ENCODE peak calls at places on chromosomes 6 and 20, in eight cellular contexts. One of them, this sample, is unnamed.
A peak's percentile ranks its signal among the peaks of the same experiment; 100 is the strongest.

GRCh38 chr6:101090281-101090680 is 209.2 kb upstream of the ASCC3 start:
- DNase-seq in IMR-90: no peak
- DNase-seq in H9: no peak
- DNase-seq in tibial nerve: no peak
- DNase-seq in RWPE1: no peak
- DNase-seq in progenitor cell of endocrine pancreas: no peak
- DNase-seq in GM20000: no peak
- DNase-seq in sigmoid colon: no peak
- DNase-seq in this sample: no peak

GRCh38 chr20:21105429-21106170 is 558 bp downstream of the LINC00237 start:
- DNase-seq in GM20000: peak; percentile 21
- DNase-seq in sigmoid colon: no peak
- DNase-seq in tibial nerve: no peak
- DNase-seq in progenitor cell of endocrine pancreas: no peak
- DNase-seq in H9: peak; percentile 52
- DNase-seq in IMR-90: no peak
- DNase-seq in RWPE1: no peak
- DNase-seq in this sample: no peak

GRCh38 chr6:69918766-69919165 is 52.4 kb downstream of the COL19A1 start:
- DNase-seq in progenitor cell of endocrine pancreas: no peak
- DNase-seq in tibial nerve: no peak
- DNase-seq in H9: no peak
- DNase-seq in IMR-90: peak; percentile 6
- DNase-seq in RWPE1: no peak
- DNase-seq in GM20000: no peak
- DNase-seq in sigmoid colon: no peak
- DNase-seq in this sample: no peak

GRCh38 chr20:2244523-2244922 is 51.3 kb upstream of the TGM3 start:
- DNase-seq in H9: no peak
- DNase-seq in IMR-90: no peak
- DNase-seq in sigmoid colon: no peak
- DNase-seq in GM20000: no peak
- DNase-seq in progenitor cell of endocrine pancreas: no peak
- DNase-seq in RWPE1: no peak
- DNase-seq in tibial nerve: no peak
- DNase-seq in this sample: no peak

GRCh38 chr6:40247516-40248115 is 313.4 kb upstream of the MOCS1 start:
- DNase-seq in GM20000: no peak
- DNase-seq in sigmoid colon: no peak
- DNase-seq in tibial nerve: no peak
- DNase-seq in IMR-90: no peak
- DNase-seq in H9: no peak
- DNase-seq in progenitor cell of endocrine pancreas: no peak
- DNase-seq in RWPE1: no peak
- DNase-seq in this sample: no peak

GRCh38 chr6:48542191-48542590 is 431.2 kb upstream of the PTCHD4 start:
- DNase-seq in GM20000: no peak
- DNase-seq in sigmoid colon: no peak
- DNase-seq in RWPE1: no peak
- DNase-seq in H9: no peak
- DNase-seq in tibial nerve: no peak
- DNase-seq in progenitor cell of endocrine pancreas: no peak
- DNase-seq in IMR-90: no peak
- DNase-seq in this sample: no peak

GRCh38 chr6:165939601-165940290 is 227.9 kb downstream of the TBXT start:
- DNase-seq in H9: no peak
- DNase-seq in GM20000: no peak
- DNase-seq in sigmoid colon: no peak
- DNase-seq in progenitor cell of endocrine pancreas: no peak
- DNase-seq in IMR-90: no peak
- DNase-seq in tibial nerve: no peak
- DNase-seq in RWPE1: no peak
- DNase-seq in this sample: no peak

GRCh38 chr6:33577106-33577535 is 3.0 kb downstream of the BAK1 start:
- DNase-seq in RWPE1: peak; percentile 92
- DNase-seq in sigmoid colon: peak; percentile 82
- DNase-seq in IMR-90: no peak
- DNase-seq in progenitor cell of endocrine pancreas: no peak
- DNase-seq in H9: no peak
- DNase-seq in tibial nerve: no peak
- DNase-seq in GM20000: no peak
- DNase-seq in this sample: no peak

GRCh38 chr6:1336246-1336843 is 24.4 kb downstream of the FOXQ1 start:
- DNase-seq in RWPE1: peak; percentile 76
- DNase-seq in H9: peak; percentile 68
- DNase-seq in progenitor cell of endocrine pancreas: peak; percentile 55
- DNase-seq in sigmoid colon: no peak
- DNase-seq in IMR-90: no peak
- DNase-seq in GM20000: no peak
- DNase-seq in tibial nerve: no peak
- DNase-seq in this sample: no peak

GRCh38 chr6:108592371-108593337 is 31.9 kb downstream of the FOXO3 start:
- DNase-seq in H9: no peak
- DNase-seq in IMR-90: peak; percentile 87
- DNase-seq in RWPE1: no peak
- DNase-seq in tibial nerve: no peak
- DNase-seq in sigmoid colon: peak; percentile 81
- DNase-seq in progenitor cell of endocrine pancreas: no peak
- DNase-seq in GM20000: peak; percentile 52
- DNase-seq in this sample: no peak

GRCh38 chr6:96032646-96033045 is 16.9 kb downstream of the FUT9 start:
- DNase-seq in GM20000: no peak
- DNase-seq in RWPE1: no peak
- DNase-seq in sigmoid colon: no peak
- DNase-seq in progenitor cell of endocrine pancreas: no peak
- DNase-seq in IMR-90: no peak
- DNase-seq in tibial nerve: no peak
- DNase-seq in H9: no peak
- DNase-seq in this sample: no peak

DNA sequence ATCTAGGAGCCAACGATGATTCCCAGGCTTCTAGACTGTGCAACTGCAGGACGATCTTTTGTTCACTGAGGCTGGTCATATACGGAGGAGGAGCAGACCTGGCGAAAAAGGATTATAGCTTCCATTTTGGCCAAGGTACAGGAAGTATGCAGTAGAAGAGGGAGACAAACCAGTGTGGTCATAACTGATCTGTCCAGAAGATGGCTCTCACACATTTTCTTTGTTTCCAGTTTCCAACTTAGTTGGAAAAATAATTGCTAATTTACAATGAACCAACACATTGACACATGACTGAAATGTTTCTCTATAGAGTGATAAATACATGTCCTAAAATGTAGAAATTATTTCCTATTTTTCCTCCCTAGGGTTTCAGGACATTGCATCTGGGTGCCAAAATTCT is 364.1 kb upstream of the BTBD3 start:
- DNase-seq in tibial nerve: no peak
- DNase-seq in RWPE1: peak; percentile 23
- DNase-seq in progenitor cell of endocrine pancreas: no peak
- DNase-seq in H9: no peak
- DNase-seq in IMR-90: peak; percentile 18
- DNase-seq in GM20000: no peak
- DNase-seq in sigmoid colon: no peak
- DNase-seq in this sample: no peak
- TF ChIP-seq CTCF in tibial nerve: peak; percentile 28
- TF ChIP-seq CTCF in RWPE1: peak; percentile 35
- TF ChIP-seq CTCF in progenitor cell of endocrine pancreas: peak; percentile 40
- TF ChIP-seq CTCF in H9: peak; percentile 39
- TF ChIP-seq CTCF in IMR-90: peak; percentile 48
- TF ChIP-seq CTCF in GM20000: no peak
- TF ChIP-seq CTCF in sigmoid colon: no peak
- TF ChIP-seq CTCF in this sample: peak; percentile 80

GRCh38 chr20:51028616-51029263 is 5.8 kb upstream of the KCNG1 start:
- DNase-seq in progenitor cell of endocrine pancreas: no peak
- DNase-seq in GM20000: no peak
- DNase-seq in IMR-90: no peak
- DNase-seq in RWPE1: no peak
- DNase-seq in tibial nerve: no peak
- DNase-seq in sigmoid colon: no peak
- DNase-seq in H9: no peak
- DNase-seq in this sample: no peak
- TF ChIP-seq CTCF in progenitor cell of endocrine pancreas: no peak
- TF ChIP-seq CTCF in GM20000: no peak
- TF ChIP-seq CTCF in IMR-90: no peak
- TF ChIP-seq CTCF in RWPE1: no peak
- TF ChIP-seq CTCF in tibial nerve: no peak
- TF ChIP-seq CTCF in sigmoid colon: no peak
- TF ChIP-seq CTCF in H9: no peak
- TF ChIP-seq CTCF in this sample: no peak

DNA sequence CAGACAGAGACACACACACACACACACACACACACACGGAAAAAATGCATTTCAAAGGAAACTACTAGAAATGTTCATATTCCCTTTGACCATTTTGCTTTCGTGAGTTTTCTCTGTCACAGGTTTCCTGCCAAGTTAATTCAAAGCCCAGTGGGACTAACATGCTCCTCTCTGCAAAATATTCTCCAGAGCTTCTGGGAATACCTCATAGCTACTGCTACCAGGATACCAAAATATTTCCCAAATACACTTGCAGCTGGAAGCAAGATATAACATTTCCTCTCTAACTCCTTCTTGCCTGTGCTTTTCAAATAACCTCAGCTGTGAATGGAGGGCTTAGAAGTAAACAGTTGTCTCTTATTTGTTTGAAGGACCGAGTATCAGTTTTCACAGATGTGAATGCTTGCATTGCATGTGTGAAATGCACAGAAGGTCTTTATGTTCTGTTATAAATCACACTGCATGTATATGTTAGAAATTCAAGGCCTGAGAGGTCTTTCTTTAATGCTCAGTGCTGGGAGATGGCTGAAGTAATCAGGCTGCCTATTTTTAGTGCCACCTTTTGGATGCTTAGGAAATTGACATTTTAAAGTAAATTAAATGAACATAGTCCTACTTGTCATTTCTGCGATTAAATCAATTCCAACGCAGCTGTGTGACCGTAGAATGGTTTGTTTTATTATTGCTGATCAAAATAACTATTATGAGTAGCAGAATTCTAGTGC is 8.7 kb upstream of the FAM209A start:
- DNase-seq in H9: no peak
- DNase-seq in GM20000: no peak
- DNase-seq in sigmoid colon: no peak
- DNase-seq in IMR-90: peak; percentile 29
- DNase-seq in RWPE1: no peak
- DNase-seq in tibial nerve: no peak
- DNase-seq in progenitor cell of endocrine pancreas: no peak
- DNase-seq in this sample: no peak
- TF ChIP-seq CTCF in H9: peak; percentile 23
- TF ChIP-seq CTCF in GM20000: no peak
- TF ChIP-seq CTCF in sigmoid colon: no peak
- TF ChIP-seq CTCF in IMR-90: peak; percentile 36
- TF ChIP-seq CTCF in RWPE1: peak; percentile 55
- TF ChIP-seq CTCF in tibial nerve: peak; percentile 9
- TF ChIP-seq CTCF in progenitor cell of endocrine pancreas: peak; percentile 7
- TF ChIP-seq CTCF in this sample: peak; percentile 77

GRCh38 chr20:36113015-36113414 is 41.5 kb upstream of the EPB41L1 start:
- DNase-seq in progenitor cell of endocrine pancreas: no peak
- DNase-seq in GM20000: no peak
- DNase-seq in RWPE1: no peak
- DNase-seq in H9: no peak
- DNase-seq in tibial nerve: no peak
- DNase-seq in sigmoid colon: no peak
- DNase-seq in IMR-90: no peak
- DNase-seq in this sample: no peak

GRCh38 chr20:36116813-36117441 is 37.6 kb upstream of the EPB41L1 start:
- DNase-seq in progenitor cell of endocrine pancreas: no peak
- DNase-seq in RWPE1: peak; percentile 55
- DNase-seq in tibial nerve: no peak
- DNase-seq in IMR-90: peak; percentile 89
- DNase-seq in GM20000: no peak
- DNase-seq in sigmoid colon: no peak
- DNase-seq in H9: no peak
- DNase-seq in this sample: no peak

GRCh38 chr20:36112112-36112511 is 42.4 kb upstream of the EPB41L1 start:
- DNase-seq in H9: no peak
- DNase-seq in tibial nerve: no peak
- DNase-seq in RWPE1: no peak
- DNase-seq in GM20000: no peak
- DNase-seq in sigmoid colon: no peak
- DNase-seq in progenitor cell of endocrine pancreas: no peak
- DNase-seq in IMR-90: no peak
- DNase-seq in this sample: no peak

GRCh38 chr20:36113566-36114247 is 40.8 kb upstream of the EPB41L1 start:
- DNase-seq in RWPE1: no peak
- DNase-seq in sigmoid colon: no peak
- DNase-seq in H9: no peak
- DNase-seq in IMR-90: no peak
- DNase-seq in progenitor cell of endocrine pancreas: no peak
- DNase-seq in tibial nerve: no peak
- DNase-seq in GM20000: peak; percentile 59
- DNase-seq in this sample: no peak

DNA sequence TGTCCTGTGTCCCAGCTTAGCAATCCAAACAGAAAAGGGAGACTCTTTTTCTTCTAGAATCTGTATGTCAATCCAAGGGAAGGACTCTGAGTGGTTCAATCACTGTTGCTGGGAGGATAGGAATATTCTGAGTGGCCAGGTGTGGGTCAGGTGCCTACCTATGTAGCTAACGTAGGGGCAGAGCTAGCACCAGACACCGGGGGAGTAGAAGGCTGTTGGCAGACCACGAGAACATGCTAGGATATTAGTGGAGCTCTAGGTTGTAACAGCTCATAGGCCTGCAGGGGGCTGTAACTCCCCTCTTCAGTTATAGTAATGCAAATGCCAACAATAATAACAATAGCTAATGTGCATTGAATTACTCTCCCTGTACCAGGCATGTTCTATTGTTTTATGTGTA is 39.8 kb upstream of the EPB41L1 start:
- DNase-seq in tibial nerve: no peak
- DNase-seq in H9: no peak
- DNase-seq in RWPE1: no peak
- DNase-seq in IMR-90: no peak
- DNase-seq in GM20000: no peak
- DNase-seq in sigmoid colon: no peak
- DNase-seq in progenitor cell of endocrine pancreas: no peak
- DNase-seq in this sample: no peak
- TF ChIP-seq CTCF in tibial nerve: no peak
- TF ChIP-seq CTCF in H9: no peak
- TF ChIP-seq CTCF in RWPE1: no peak
- TF ChIP-seq CTCF in IMR-90: no peak
- TF ChIP-seq CTCF in GM20000: no peak
- TF ChIP-seq CTCF in sigmoid colon: no peak
- TF ChIP-seq CTCF in progenitor cell of endocrine pancreas: no peak
- TF ChIP-seq CTCF in this sample: no peak

GRCh38 chr6:21131406-21131805 is 462.1 kb upstream of the SOX4 start:
- DNase-seq in H9: no peak
- DNase-seq in progenitor cell of endocrine pancreas: no peak
- DNase-seq in GM20000: no peak
- DNase-seq in RWPE1: no peak
- DNase-seq in sigmoid colon: no peak
- DNase-seq in tibial nerve: no peak
- DNase-seq in IMR-90: no peak
- DNase-seq in this sample: no peak
- TF ChIP-seq CTCF in H9: no peak
- TF ChIP-seq CTCF in progenitor cell of endocrine pancreas: no peak
- TF ChIP-seq CTCF in GM20000: no peak
- TF ChIP-seq CTCF in RWPE1: no peak
- TF ChIP-seq CTCF in sigmoid colon: no peak
- TF ChIP-seq CTCF in tibial nerve: no peak
- TF ChIP-seq CTCF in IMR-90: no peak
- TF ChIP-seq CTCF in this sample: peak; percentile 31